ENCODE peak calls at places on chromosomes 3 and 15, in ten cellular contexts. One of them, this sample, is unnamed.

GRCh38 chr15:45499426-45499825 is 23.1 kb downstream of the SLC30A4 start:
- DNase-seq in NCI-H1930: no peak
- DNase-seq in H7: peak
- DNase-seq in DMS153: no peak
- DNase-seq in HFF-Myc: no peak
- DNase-seq in activated CD8-positive, alpha-beta T cell treated with anti-CD3 and anti-CD28 coated beads for 36 hours: no peak
- DNase-seq in naive thymus-derived CD8-positive, alpha-beta T cell: no peak
- DNase-seq in NCI-H1417: no peak
- DNase-seq in GM20000: no peak
- DNase-seq in NCI-H345: no peak
- DNase-seq in this sample: no peak

GRCh38 chr3:11195721-11196332 is 41.5 kb downstream of the HRH1 start:
- DNase-seq in NCI-H1930: no peak
- DNase-seq in H7: no peak
- DNase-seq in DMS153: no peak
- DNase-seq in HFF-Myc: no peak
- DNase-seq in activated CD8-positive, alpha-beta T cell treated with anti-CD3 and anti-CD28 coated beads for 36 hours: peak
- DNase-seq in naive thymus-derived CD8-positive, alpha-beta T cell: no peak
- DNase-seq in NCI-H1417: no peak
- DNase-seq in GM20000: no peak
- DNase-seq in NCI-H345: no peak
- DNase-seq in this sample: no peak

GRCh38 chr15:100570282-100570681 is 31.7 kb downstream of the LINS1 start:
- DNase-seq in NCI-H1930: no peak
- DNase-seq in H7: no peak
- DNase-seq in DMS153: no peak
- DNase-seq in HFF-Myc: no peak
- DNase-seq in activated CD8-positive, alpha-beta T cell treated with anti-CD3 and anti-CD28 coated beads for 36 hours: no peak
- DNase-seq in naive thymus-derived CD8-positive, alpha-beta T cell: no peak
- DNase-seq in NCI-H1417: no peak
- DNase-seq in GM20000: no peak
- DNase-seq in NCI-H345: no peak
- DNase-seq in this sample: no peak

GRCh38 chr3:37985637-37986320 is 4.8 kb upstream of the VILL start:
- DNase-seq in NCI-H1930: no peak
- DNase-seq in H7: peak
- DNase-seq in DMS153: no peak
- DNase-seq in HFF-Myc: no peak
- DNase-seq in activated CD8-positive, alpha-beta T cell treated with anti-CD3 and anti-CD28 coated beads for 36 hours: no peak
- DNase-seq in naive thymus-derived CD8-positive, alpha-beta T cell: no peak
- DNase-seq in NCI-H1417: no peak
- DNase-seq in GM20000: no peak
- DNase-seq in NCI-H345: no peak
- DNase-seq in this sample: no peak

GRCh38 chr3:61251174-61251972 is at the start of gene FHIT:
- DNase-seq in NCI-H1930: peak
- DNase-seq in H7: peak
- DNase-seq in DMS153: peak
- DNase-seq in HFF-Myc: peak
- DNase-seq in activated CD8-positive, alpha-beta T cell treated with anti-CD3 and anti-CD28 coated beads for 36 hours: peak
- DNase-seq in naive thymus-derived CD8-positive, alpha-beta T cell: peak
- DNase-seq in NCI-H1417: peak
- DNase-seq in GM20000: peak
- DNase-seq in NCI-H345: peak
- DNase-seq in this sample: peak

GRCh38 chr3:56923546-56924224 is 121.9 kb upstream of the ARHGEF3 start:
- DNase-seq in NCI-H1930: no peak
- DNase-seq in H7: no peak
- DNase-seq in DMS153: peak
- DNase-seq in HFF-Myc: peak
- DNase-seq in activated CD8-positive, alpha-beta T cell treated with anti-CD3 and anti-CD28 coated beads for 36 hours: no peak
- DNase-seq in naive thymus-derived CD8-positive, alpha-beta T cell: peak
- DNase-seq in NCI-H1417: peak
- DNase-seq in GM20000: no peak
- DNase-seq in NCI-H345: no peak
- DNase-seq in this sample: no peak

GRCh38 chr3:108209579-108209978 is 12.6 kb downstream of the IFT57 start:
- DNase-seq in NCI-H1930: no peak
- DNase-seq in H7: no peak
- DNase-seq in DMS153: no peak
- DNase-seq in HFF-Myc: no peak
- DNase-seq in activated CD8-positive, alpha-beta T cell treated with anti-CD3 and anti-CD28 coated beads for 36 hours: no peak
- DNase-seq in naive thymus-derived CD8-positive, alpha-beta T cell: no peak
- DNase-seq in NCI-H1417: no peak
- DNase-seq in GM20000: no peak
- DNase-seq in NCI-H345: no peak
- DNase-seq in this sample: no peak

GRCh38 chr3:143831208-143831607 is 17.1 kb downstream of the SLC9A9 start:
- DNase-seq in NCI-H1930: no peak
- DNase-seq in H7: no peak
- DNase-seq in DMS153: no peak
- DNase-seq in HFF-Myc: no peak
- DNase-seq in activated CD8-positive, alpha-beta T cell treated with anti-CD3 and anti-CD28 coated beads for 36 hours: no peak
- DNase-seq in naive thymus-derived CD8-positive, alpha-beta T cell: no peak
- DNase-seq in NCI-H1417: no peak
- DNase-seq in GM20000: no peak
- DNase-seq in NCI-H345: no peak
- DNase-seq in this sample: no peak

GRCh38 chr3:115228266-115228665 is 81.2 kb upstream of the ZBTB20 start:
- DNase-seq in NCI-H1930: no peak
- DNase-seq in H7: no peak
- DNase-seq in DMS153: no peak
- DNase-seq in HFF-Myc: no peak
- DNase-seq in activated CD8-positive, alpha-beta T cell treated with anti-CD3 and anti-CD28 coated beads for 36 hours: no peak
- DNase-seq in naive thymus-derived CD8-positive, alpha-beta T cell: no peak
- DNase-seq in NCI-H1417: no peak
- DNase-seq in GM20000: no peak
- DNase-seq in NCI-H345: no peak
- DNase-seq in this sample: no peak

GRCh38 chr3:15556512-15556911 is 35.0 kb upstream of the COLQ start:
- DNase-seq in NCI-H1930: no peak
- DNase-seq in H7: no peak
- DNase-seq in DMS153: no peak
- DNase-seq in HFF-Myc: no peak
- DNase-seq in activated CD8-positive, alpha-beta T cell treated with anti-CD3 and anti-CD28 coated beads for 36 hours: no peak
- DNase-seq in naive thymus-derived CD8-positive, alpha-beta T cell: no peak
- DNase-seq in NCI-H1417: no peak
- DNase-seq in GM20000: peak
- DNase-seq in NCI-H345: no peak
- DNase-seq in this sample: no peak

GRCh38 chr3:172089250-172089649 is 49.9 kb downstream of the FNDC3B start:
- DNase-seq in NCI-H1930: no peak
- DNase-seq in H7: no peak
- DNase-seq in DMS153: no peak
- DNase-seq in HFF-Myc: no peak
- DNase-seq in activated CD8-positive, alpha-beta T cell treated with anti-CD3 and anti-CD28 coated beads for 36 hours: no peak
- DNase-seq in naive thymus-derived CD8-positive, alpha-beta T cell: no peak
- DNase-seq in NCI-H1417: no peak
- DNase-seq in GM20000: no peak
- DNase-seq in NCI-H345: no peak
- DNase-seq in this sample: no peak

GRCh38 chr3:143531101-143531500 is 317.2 kb downstream of the SLC9A9 start:
- DNase-seq in NCI-H1930: no peak
- DNase-seq in H7: no peak
- DNase-seq in DMS153: no peak
- DNase-seq in HFF-Myc: no peak
- DNase-seq in activated CD8-positive, alpha-beta T cell treated with anti-CD3 and anti-CD28 coated beads for 36 hours: no peak
- DNase-seq in naive thymus-derived CD8-positive, alpha-beta T cell: no peak
- DNase-seq in NCI-H1417: no peak
- DNase-seq in GM20000: no peak
- DNase-seq in NCI-H345: no peak
- DNase-seq in this sample: no peak

GRCh38 chr3:188049890-188050530 is 103.9 kb upstream of the LPP start:
- DNase-seq in NCI-H1930: no peak
- DNase-seq in H7: no peak
- DNase-seq in DMS153: no peak
- DNase-seq in HFF-Myc: no peak
- DNase-seq in activated CD8-positive, alpha-beta T cell treated with anti-CD3 and anti-CD28 coated beads for 36 hours: peak
- DNase-seq in naive thymus-derived CD8-positive, alpha-beta T cell: peak
- DNase-seq in NCI-H1417: no peak
- DNase-seq in GM20000: no peak
- DNase-seq in NCI-H345: no peak
- DNase-seq in this sample: no peak

GRCh38 chr3:14716593-14716992 is 41.7 kb downstream of the C3orf20 start:
- DNase-seq in NCI-H1930: no peak
- DNase-seq in H7: no peak
- DNase-seq in DMS153: no peak
- DNase-seq in HFF-Myc: no peak
- DNase-seq in activated CD8-positive, alpha-beta T cell treated with anti-CD3 and anti-CD28 coated beads for 36 hours: no peak
- DNase-seq in naive thymus-derived CD8-positive, alpha-beta T cell: no peak
- DNase-seq in NCI-H1417: no peak
- DNase-seq in GM20000: no peak
- DNase-seq in NCI-H345: no peak
- DNase-seq in this sample: no peak

GRCh38 chr15:81400640-81401236 is 26.7 kb upstream of the TMC3 start:
- DNase-seq in NCI-H1930: no peak
- DNase-seq in H7: peak
- DNase-seq in DMS153: no peak
- DNase-seq in HFF-Myc: peak
- DNase-seq in activated CD8-positive, alpha-beta T cell treated with anti-CD3 and anti-CD28 coated beads for 36 hours: no peak
- DNase-seq in naive thymus-derived CD8-positive, alpha-beta T cell: peak
- DNase-seq in NCI-H1417: peak
- DNase-seq in GM20000: peak
- DNase-seq in NCI-H345: peak
- DNase-seq in this sample: no peak

GRCh38 chr15:63071288-63071909 is 28.9 kb downstream of the TPM1 start:
- DNase-seq in NCI-H1930: no peak
- DNase-seq in H7: no peak
- DNase-seq in DMS153: no peak
- DNase-seq in HFF-Myc: no peak
- DNase-seq in activated CD8-positive, alpha-beta T cell treated with anti-CD3 and anti-CD28 coated beads for 36 hours: no peak
- DNase-seq in naive thymus-derived CD8-positive, alpha-beta T cell: no peak
- DNase-seq in NCI-H1417: no peak
- DNase-seq in GM20000: no peak
- DNase-seq in NCI-H345: no peak
- DNase-seq in this sample: no peak

GRCh38 chr3:15860014-15860934 is 62.5 kb upstream of the ANKRD28 start:
- DNase-seq in NCI-H1930: peak
- DNase-seq in H7: peak
- DNase-seq in DMS153: no peak
- DNase-seq in HFF-Myc: peak
- DNase-seq in activated CD8-positive, alpha-beta T cell treated with anti-CD3 and anti-CD28 coated beads for 36 hours: peak
- DNase-seq in naive thymus-derived CD8-positive, alpha-beta T cell: peak
- DNase-seq in NCI-H1417: peak
- DNase-seq in GM20000: peak
- DNase-seq in NCI-H345: peak
- DNase-seq in this sample: peak

GRCh38 chr3:192864943-192865342 is 52.7 kb downstream of the MB21D2 start:
- DNase-seq in NCI-H1930: no peak
- DNase-seq in H7: no peak
- DNase-seq in DMS153: no peak
- DNase-seq in HFF-Myc: no peak
- DNase-seq in activated CD8-positive, alpha-beta T cell treated with anti-CD3 and anti-CD28 coated beads for 36 hours: no peak
- DNase-seq in naive thymus-derived CD8-positive, alpha-beta T cell: no peak
- DNase-seq in NCI-H1417: no peak
- DNase-seq in GM20000: peak
- DNase-seq in NCI-H345: no peak
- DNase-seq in this sample: no peak

GRCh38 chr15:72306211-72306785 is 13.7 kb downstream of the CELF6 start:
- DNase-seq in NCI-H1930: no peak
- DNase-seq in H7: peak
- DNase-seq in DMS153: no peak
- DNase-seq in HFF-Myc: no peak
- DNase-seq in activated CD8-positive, alpha-beta T cell treated with anti-CD3 and anti-CD28 coated beads for 36 hours: peak
- DNase-seq in naive thymus-derived CD8-positive, alpha-beta T cell: peak
- DNase-seq in NCI-H1417: peak
- DNase-seq in GM20000: no peak
- DNase-seq in NCI-H345: no peak
- DNase-seq in this sample: no peak

GRCh38 chr3:16338999-16339398 is 74.0 kb downstream of the OXNAD1 start:
- DNase-seq in NCI-H1930: no peak
- DNase-seq in H7: no peak
- DNase-seq in DMS153: no peak
- DNase-seq in HFF-Myc: peak
- DNase-seq in activated CD8-positive, alpha-beta T cell treated with anti-CD3 and anti-CD28 coated beads for 36 hours: peak
- DNase-seq in naive thymus-derived CD8-positive, alpha-beta T cell: peak
- DNase-seq in NCI-H1417: no peak
- DNase-seq in GM20000: peak
- DNase-seq in NCI-H345: no peak
- DNase-seq in this sample: no peak

GRCh38 chr3:59817511-59817910 is 767.7 kb upstream of the CFAP20DC start:
- DNase-seq in NCI-H1930: no peak
- DNase-seq in H7: no peak
- DNase-seq in DMS153: no peak
- DNase-seq in HFF-Myc: no peak
- DNase-seq in activated CD8-positive, alpha-beta T cell treated with anti-CD3 and anti-CD28 coated beads for 36 hours: no peak
- DNase-seq in naive thymus-derived CD8-positive, alpha-beta T cell: no peak
- DNase-seq in NCI-H1417: no peak
- DNase-seq in GM20000: no peak
- DNase-seq in NCI-H345: no peak
- DNase-seq in this sample: no peak

GRCh38 chr3:30760040-30760439 is 134.4 kb downstream of the GADL1 start:
- DNase-seq in NCI-H1930: no peak
- DNase-seq in H7: no peak
- DNase-seq in DMS153: no peak
- DNase-seq in HFF-Myc: no peak
- DNase-seq in activated CD8-positive, alpha-beta T cell treated with anti-CD3 and anti-CD28 coated beads for 36 hours: no peak
- DNase-seq in naive thymus-derived CD8-positive, alpha-beta T cell: no peak
- DNase-seq in NCI-H1417: no peak
- DNase-seq in GM20000: no peak
- DNase-seq in NCI-H345: no peak
- DNase-seq in this sample: no peak

GRCh38 chr3:98901032-98901464 is 447 bp downstream of the DCBLD2 start:
- DNase-seq in NCI-H1930: no peak
- DNase-seq in H7: peak
- DNase-seq in DMS153: no peak
- DNase-seq in HFF-Myc: no peak
- DNase-seq in activated CD8-positive, alpha-beta T cell treated with anti-CD3 and anti-CD28 coated beads for 36 hours: peak
- DNase-seq in naive thymus-derived CD8-positive, alpha-beta T cell: peak
- DNase-seq in NCI-H1417: no peak
- DNase-seq in GM20000: no peak
- DNase-seq in NCI-H345: peak
- DNase-seq in this sample: no peak

GRCh38 chr3:169871129-169871886 is 1.6 kb upstream of the LRRC31 start:
- DNase-seq in NCI-H1930: no peak
- DNase-seq in H7: no peak
- DNase-seq in DMS153: no peak
- DNase-seq in HFF-Myc: no peak
- DNase-seq in activated CD8-positive, alpha-beta T cell treated with anti-CD3 and anti-CD28 coated beads for 36 hours: peak
- DNase-seq in naive thymus-derived CD8-positive, alpha-beta T cell: peak
- DNase-seq in NCI-H1417: no peak
- DNase-seq in GM20000: no peak
- DNase-seq in NCI-H345: no peak
- DNase-seq in this sample: no peak

GRCh38 chr3:187136936-187137335 is 2.4 kb downstream of the RPL39L start:
- DNase-seq in NCI-H1930: no peak
- DNase-seq in H7: no peak
- DNase-seq in DMS153: no peak
- DNase-seq in HFF-Myc: no peak
- DNase-seq in activated CD8-positive, alpha-beta T cell treated with anti-CD3 and anti-CD28 coated beads for 36 hours: no peak
- DNase-seq in naive thymus-derived CD8-positive, alpha-beta T cell: no peak
- DNase-seq in NCI-H1417: no peak
- DNase-seq in GM20000: no peak
- DNase-seq in NCI-H345: no peak
- DNase-seq in this sample: no peak

GRCh38 chr3:52039846-52040245 is 16.5 kb downstream of the DUSP7 start:
- DNase-seq in NCI-H1930: no peak
- DNase-seq in H7: no peak
- DNase-seq in DMS153: no peak
- DNase-seq in HFF-Myc: no peak
- DNase-seq in activated CD8-positive, alpha-beta T cell treated with anti-CD3 and anti-CD28 coated beads for 36 hours: no peak
- DNase-seq in naive thymus-derived CD8-positive, alpha-beta T cell: no peak
- DNase-seq in NCI-H1417: no peak
- DNase-seq in GM20000: no peak
- DNase-seq in NCI-H345: no peak
- DNase-seq in this sample: no peak

GRCh38 chr3:39435006-39435748 is 28.7 kb downstream of the RPSA start:
- DNase-seq in NCI-H1930: no peak
- DNase-seq in H7: no peak
- DNase-seq in DMS153: no peak
- DNase-seq in HFF-Myc: no peak
- DNase-seq in activated CD8-positive, alpha-beta T cell treated with anti-CD3 and anti-CD28 coated beads for 36 hours: no peak
- DNase-seq in naive thymus-derived CD8-positive, alpha-beta T cell: no peak
- DNase-seq in NCI-H1417: peak
- DNase-seq in GM20000: no peak
- DNase-seq in NCI-H345: peak
- DNase-seq in this sample: no peak

This sample was measured in esophagus squamous epithelium.